ENCODE peak calls at places on chromosomes 16 and 17, in eight cellular contexts. Y is tibial nerve, S is uterus, F is heart left ventricle, D is adrenal gland, B is ovary, I is HepG2, N is HCT116. M is an unnamed sample.

GRCh38 chr16:82195917-82196494 is 26.0 kb upstream of the MPHOSPH6 start:
- DNase-seq in Y (no peak), S (no peak), F (no peak), D (no peak), B (no peak), I (no peak), N (no peak), M (no peak)

GRCh38 chr17:38463451-38463858 is 35.2 kb downstream of the ARHGAP23 start:
- DNase-seq in Y (no peak), S (no peak), F (peak), D (peak), B (no peak), I (no peak), N (no peak), M (no peak)

GRCh38 chr16:371729-372521 is 1.6 kb upstream of the MRPL28 start:
- DNase-seq in Y (no peak), S (no peak), F (no peak), D (no peak), B (no peak), I (no peak), N (no peak), M (no peak)

GRCh38 chr16:66886914-66887313 is 6.6 kb downstream of the PDP2 start:
- DNase-seq in Y (no peak), S (no peak), F (no peak), D (no peak), B (no peak), I (no peak), N (no peak), M (no peak)

GRCh38 chr16:75248536-75249380 is 2.7 kb downstream of the BCAR1 start:
- DNase-seq in Y (no peak), S (no peak), F (no peak), D (peak), B (no peak), I (no peak), N (no peak), M (no peak)

GRCh38 chr16:29028457-29029167 is 43.8 kb downstream of the LAT start:
- DNase-seq in Y (no peak), S (no peak), F (no peak), D (no peak), B (no peak), I (no peak), N (no peak), M (no peak)

GRCh38 chr16:24309222-24309905 is 53.2 kb downstream of the CACNG3 start:
- DNase-seq in Y (no peak), S (no peak), F (no peak), D (peak), B (no peak), I (peak), N (peak), M (no peak)

GRCh38 chr17:72351884-72352346 is 231.1 kb downstream of the SOX9 start:
- DNase-seq in Y (no peak), S (no peak), F (no peak), D (no peak), B (no peak), I (no peak), N (no peak), M (no peak)

GRCh38 chr17:28878981-28879380 is 18.6 kb downstream of the FLOT2 start:
- DNase-seq in Y (no peak), S (no peak), F (no peak), D (no peak), B (no peak), I (peak), N (peak), M (no peak)

GRCh38 chr16:49767998-49768397 is 87.9 kb downstream of the ZNF423 start:
- DNase-seq in Y (no peak), S (no peak), F (no peak), D (no peak), B (no peak), I (no peak), N (no peak), M (no peak)

GRCh38 chr17:57957120-57957850 is 2.1 kb upstream of the CUEDC1 start:
- DNase-seq in Y (no peak), S (no peak), F (no peak), D (no peak), B (no peak), I (no peak), N (no peak), M (no peak)

GRCh38 chr16:7182510-7183109 is 150.0 kb upstream of the RBFOX1 start:
- DNase-seq in Y (no peak), S (no peak), F (no peak), D (no peak), B (no peak), I (no peak), N (no peak), M (no peak)

GRCh38 chr16:8634991-8635736 is 13.7 kb downstream of the METTL22 start:
- DNase-seq in Y (no peak), S (no peak), F (no peak), D (no peak), B (no peak), I (peak), N (no peak), M (no peak)

GRCh38 chr16:50771366-50771765 is 29.5 kb downstream of the CYLD start:
- DNase-seq in Y (no peak), S (no peak), F (no peak), D (no peak), B (no peak), I (no peak), N (no peak), M (no peak)

GRCh38 chr17:78572277-78573205 is 4.7 kb downstream of the DNAH17 start:
- DNase-seq in Y (no peak), S (no peak), F (no peak), D (no peak), B (no peak), I (no peak), N (no peak), M (no peak)

GRCh38 chr16:57755726-57756423 is 20.3 kb downstream of the KATNB1 start:
- DNase-seq in Y (no peak), S (no peak), F (no peak), D (no peak), B (no peak), I (no peak), N (no peak), M (no peak)

GRCh38 chr17:65158081-65158480 is 20.9 kb downstream of the RGS9 start:
- DNase-seq in Y (no peak), S (no peak), F (no peak), D (no peak), B (no peak), I (no peak), N (no peak), M (no peak)

GRCh38 chr16:82972520-82972919 is 345.8 kb downstream of the CDH13 start:
- DNase-seq in Y (no peak), S (no peak), F (no peak), D (no peak), B (no peak), I (no peak), N (no peak), M (no peak)

GRCh38 chr17:68437979-68438877 is 19.1 kb downstream of the WIPI1 start:
- DNase-seq in Y (no peak), S (no peak), F (peak), D (peak), B (peak), I (peak), N (no peak), M (no peak)

GRCh38 chr17:47649972-47650524 is 329 bp downstream of the KPNB1 start:
- DNase-seq in Y (peak), S (no peak), F (no peak), D (no peak), B (no peak), I (no peak), N (no peak), M (no peak)

GRCh38 chr17:20926532-20926931 is 116.3 kb downstream of the USP22 start:
- DNase-seq in Y (no peak), S (no peak), F (no peak), D (no peak), B (no peak), I (no peak), N (no peak), M (no peak)

GRCh38 chr17:70138309-70138865 is 30.9 kb upstream of the KCNJ2 start:
- DNase-seq in Y (peak), S (no peak), F (no peak), D (no peak), B (no peak), I (no peak), N (no peak), M (no peak)

GRCh38 chr17:55155867-55156560 is 108.7 kb upstream of the HLF start:
- DNase-seq in Y (no peak), S (no peak), F (no peak), D (no peak), B (no peak), I (no peak), N (no peak), M (no peak)

GRCh38 chr16:495127-495748 is 32.3 kb upstream of the CAPN15 start:
- DNase-seq in Y (peak), S (no peak), F (no peak), D (no peak), B (no peak), I (peak), N (no peak), M (no peak)

GRCh38 chr17:64406321-64407200 is 15.9 kb upstream of the PECAM1 start:
- DNase-seq in Y (no peak), S (no peak), F (no peak), D (peak), B (peak), I (peak), N (no peak), M (no peak)

GRCh38 chr16:15529673-15530072 is 95.3 kb downstream of the BMERB1 start:
- DNase-seq in Y (no peak), S (no peak), F (no peak), D (no peak), B (no peak), I (no peak), N (no peak), M (no peak)

GRCh38 chr16:75250809-75251279 is 580 bp downstream of the BCAR1 start:
- DNase-seq in Y (no peak), S (peak), F (no peak), D (peak), B (no peak), I (peak), N (no peak), M (no peak)

GRCh38 chr16:11094075-11094593 is 149.8 kb downstream of the CLEC16A start:
- DNase-seq in Y (no peak), S (no peak), F (no peak), D (peak), B (no peak), I (no peak), N (peak), M (no peak)

GRCh38 chr16:31409433-31409832 is 16.3 kb downstream of the ITGAD start:
- DNase-seq in Y (no peak), S (no peak), F (no peak), D (no peak), B (no peak), I (no peak), N (peak), M (no peak)

GRCh38 chr17:48101012-48101720 is at the start of gene CBX1:
- DNase-seq in Y (peak), S (peak), F (peak), D (peak), B (peak), I (peak), N (peak), M (peak)

GRCh38 chr17:55859518-55859917 is 108.7 kb downstream of the PCTP start:
- DNase-seq in Y (no peak), S (no peak), F (no peak), D (no peak), B (no peak), I (no peak), N (no peak), M (no peak)

GRCh38 chr16:84117482-84117843 is 721 bp upstream of the MBTPS1 start:
- DNase-seq in Y (no peak), S (no peak), F (no peak), D (no peak), B (no peak), I (no peak), N (no peak), M (peak)

GRCh38 chr17:39676198-39676819 is 8.1 kb downstream of the PNMT start:
- DNase-seq in Y (no peak), S (no peak), F (peak), D (no peak), B (no peak), I (no peak), N (no peak), M (peak)

GRCh38 chr17:31721291-31722025 is 137.6 kb downstream of the COPRS start:
- DNase-seq in Y (no peak), S (no peak), F (no peak), D (no peak), B (no peak), I (no peak), N (no peak), M (no peak)

GRCh38 chr17:79831367-79832210 is 7.7 kb downstream of the CBX4 start:
- DNase-seq in Y (peak), S (no peak), F (peak), D (peak), B (peak), I (peak), N (no peak), M (no peak)

GRCh38 chr17:73365203-73365933 is 53.6 kb upstream of the CDC42EP4 start:
- DNase-seq in Y (no peak), S (no peak), F (peak), D (no peak), B (peak), I (no peak), N (no peak), M (no peak)

GRCh38 chr16:87703071-87703470 is 62.7 kb downstream of the KLHDC4 start:
- DNase-seq in Y (no peak), S (no peak), F (no peak), D (no peak), B (no peak), I (no peak), N (no peak), M (no peak)

GRCh38 chr17:80892900-80893603 is 98.6 kb upstream of the CHMP6 start:
- DNase-seq in Y (no peak), S (no peak), F (no peak), D (peak), B (no peak), I (no peak), N (peak), M (no peak)

GRCh38 chr16:71929048-71929447 is 33.7 kb downstream of the IST1 start:
- DNase-seq in Y (no peak), S (no peak), F (peak), D (peak), B (peak), I (no peak), N (no peak), M (no peak)

GRCh38 chr16:71927787-71928186 is 32.5 kb downstream of the IST1 start:
- DNase-seq in Y (no peak), S (no peak), F (peak), D (peak), B (no peak), I (no peak), N (no peak), M (no peak)

GRCh38 chr16:71930013-71930563 is 34.8 kb downstream of the IST1 start:
- DNase-seq in Y (no peak), S (no peak), F (no peak), D (no peak), B (no peak), I (no peak), N (no peak), M (no peak)

GRCh38 chr16:71924710-71925109 is 29.4 kb downstream of the IST1 start:
- DNase-seq in Y (no peak), S (no peak), F (no peak), D (no peak), B (no peak), I (no peak), N (no peak), M (no peak)

GRCh38 chr16:71927383-71927782 is 32.1 kb downstream of the IST1 start:
- DNase-seq in Y (peak), S (peak), F (peak), D (peak), B (peak), I (no peak), N (peak), M (peak)
- H3K27ac ChIP-seq in Y (peak), S (peak), F (peak), D (peak), B (no peak), I (no peak), N (peak), M (peak)

GRCh38 chr17:16199093-16199492 is 16.2 kb downstream of the NCOR1 start:
- DNase-seq in Y (peak), S (no peak), F (no peak), D (no peak), B (no peak), I (no peak), N (no peak), M (no peak)
- H3K4me3 ChIP-seq in Y (no peak), S (no peak), F (no peak), D (no peak), B (no peak), I (no peak), N (no peak), M (no peak)

GRCh38 chr17:6509921-6510320 is 46.4 kb downstream of the PITPNM3 start:
- DNase-seq in Y (no peak), S (no peak), F (no peak), D (no peak), B (no peak), I (no peak), N (no peak), M (no peak)

GRCh38 chr17:6508026-6508425 is 48.3 kb downstream of the PITPNM3 start:
- DNase-seq in Y (no peak), S (no peak), F (no peak), D (no peak), B (no peak), I (no peak), N (no peak), M (no peak)

GRCh38 chr17:6510321-6511023 is 45.9 kb downstream of the PITPNM3 start:
- DNase-seq in Y (no peak), S (no peak), F (no peak), D (peak), B (no peak), I (no peak), N (no peak), M (no peak)

GRCh38 chr17:6508519-6509294 is 47.6 kb downstream of the PITPNM3 start:
- DNase-seq in Y (no peak), S (no peak), F (no peak), D (no peak), B (no peak), I (no peak), N (no peak), M (no peak)

GRCh38 chr17:6509295-6509771 is 47.0 kb downstream of the PITPNM3 start:
- DNase-seq in Y (no peak), S (no peak), F (no peak), D (peak), B (no peak), I (no peak), N (no peak), M (no peak)
- TF ChIP-seq POLR2A in Y (no peak), S (no peak), F (no peak), D (no peak), B (no peak), I (no peak), N (no peak), M (no peak)

DNA sequence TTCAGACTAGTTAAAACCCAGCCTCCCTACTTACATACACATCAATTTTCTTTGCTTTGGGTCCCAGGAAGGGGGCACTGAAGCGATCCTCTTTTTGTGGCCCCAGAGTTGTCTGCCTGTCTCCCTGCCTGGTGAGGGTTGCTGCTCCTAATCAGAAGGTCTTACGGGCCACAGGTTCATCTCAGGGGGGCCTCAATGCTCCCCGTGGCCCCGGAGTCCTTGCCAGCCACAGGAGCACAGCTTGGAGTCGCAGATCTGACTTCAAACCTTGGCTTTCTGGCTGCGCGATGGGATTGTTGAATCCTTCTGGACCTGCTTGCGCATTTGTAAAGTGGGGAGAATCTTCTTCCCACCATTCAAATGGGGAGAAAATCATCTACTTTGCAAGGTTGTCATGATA is 44.8 kb upstream of the MYH10 start:
- DNase-seq in Y (no peak), S (no peak), F (no peak), D (no peak), B (no peak), I (no peak), N (no peak), M (no peak)
- H3K27ac ChIP-seq in Y (no peak), S (peak), F (peak), D (peak), B (no peak), I (no peak), N (no peak), M (peak)

GRCh38 chr17:81959362-81960129 is 1.4 kb downstream of the NOTUM start:
- DNase-seq in Y (peak), S (peak), F (peak), D (peak), B (peak), I (peak), N (no peak), M (peak)

GRCh38 chr17:81961554-81962498 is 839 bp upstream of the NOTUM start:
- DNase-seq in Y (no peak), S (no peak), F (no peak), D (no peak), B (no peak), I (no peak), N (no peak), M (no peak)

GRCh38 chr17:81962499-81963441 is 1.8 kb upstream of the NOTUM start:
- DNase-seq in Y (no peak), S (no peak), F (no peak), D (no peak), B (no peak), I (peak), N (no peak), M (no peak)

GRCh38 chr17:81960130-81960958 is 643 bp downstream of the NOTUM start:
- DNase-seq in Y (no peak), S (no peak), F (no peak), D (no peak), B (no peak), I (no peak), N (no peak), M (no peak)

GRCh38 chr17:81961087-81961514 is at the start of gene NOTUM:
- DNase-seq in Y (no peak), S (no peak), F (no peak), D (no peak), B (no peak), I (peak), N (no peak), M (no peak)
- H3K4me3 ChIP-seq in Y (peak), S (no peak), F (peak), D (no peak), B (no peak), I (peak), N (peak), M (peak)

DNA sequence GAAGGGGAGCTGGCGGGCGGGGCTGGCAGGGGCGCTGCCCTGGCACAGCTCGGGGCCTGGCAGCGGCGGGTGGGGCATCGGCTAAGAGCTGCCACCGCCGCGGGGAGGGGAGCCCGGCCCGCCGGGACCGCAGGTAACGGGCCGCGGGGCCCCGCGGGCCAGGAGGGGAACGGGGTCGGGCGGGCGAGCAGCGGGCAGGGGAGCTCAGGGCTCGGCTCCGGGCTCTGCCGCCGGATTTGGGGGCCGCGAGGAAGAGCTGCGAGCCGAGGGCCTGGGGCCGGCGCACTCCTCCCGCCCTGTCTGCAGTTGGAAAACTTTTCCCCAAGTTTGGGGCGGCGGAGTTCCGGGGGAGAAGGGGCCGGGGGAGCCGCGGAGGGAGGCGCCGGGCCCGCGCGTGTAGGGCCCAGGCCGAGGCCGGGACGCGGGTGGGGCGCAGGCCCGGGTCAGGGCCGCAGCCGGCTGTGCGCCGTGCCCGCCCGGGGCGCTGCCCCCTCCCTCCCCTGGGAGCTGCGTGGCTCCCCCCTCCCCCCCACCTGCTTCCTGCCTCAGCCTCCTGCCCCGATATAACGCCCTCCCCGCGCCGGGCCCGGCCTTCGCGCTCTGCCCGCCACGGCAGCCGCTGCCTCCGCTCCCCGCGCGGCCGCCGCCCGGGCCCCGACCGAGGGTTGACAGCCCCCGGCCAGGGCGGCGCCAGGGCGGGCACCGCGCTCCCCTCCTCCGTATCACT is 754 bp downstream of the HIC1 start:
- DNase-seq in Y (no peak), S (peak), F (peak), D (no peak), B (peak), I (no peak), N (no peak), M (no peak)
- TF ChIP-seq POLR2A in Y (no peak), S (no peak), F (no peak), D (no peak), B (no peak), I (no peak), N (no peak), M (no peak)

GRCh38 chr16:68711421-68712139 is 25.5 kb upstream of the CDH1 start:
- DNase-seq in Y (no peak), S (no peak), F (no peak), D (no peak), B (no peak), I (no peak), N (no peak), M (no peak)
- H3K27ac ChIP-seq in Y (no peak), S (no peak), F (no peak), D (no peak), B (no peak), I (no peak), N (no peak), M (no peak)

GRCh38 chr17:76725580-76726230 is 701 bp downstream of the JMJD6 start:
- DNase-seq in Y (peak), S (peak), F (peak), D (peak), B (peak), I (peak), N (no peak), M (peak)
- H3K4me3 ChIP-seq in Y (peak), S (peak), F (peak), D (peak), B (peak), I (peak), N (peak), M (peak)